ENCODE peak calls at places on chromosomes 4 and X, in four cellular contexts. S, R, Y and A are unnamed samples.

GRCh38 chr4:1047106-1047975 is 35.9 kb downstream of the FGFRL1 start:
- DNase-seq in Y (no peak), R (no peak), S (peak), A (no peak)

GRCh38 chrX:134528936-134529335 is 69.0 kb downstream of the HPRT1 start:
- DNase-seq in S (no peak), Y (no peak), R (no peak), A (no peak)

GRCh38 chrX:110267874-110268273 is 50.0 kb downstream of the AMMECR1 start:
- DNase-seq in Y (no peak), R (no peak), S (no peak), A (no peak)

GRCh38 chr4:23238848-23239247 is 546.1 kb downstream of the GBA3 start:
- DNase-seq in Y (no peak), R (no peak), S (no peak), A (no peak)

GRCh38 chrX:23764183-23764582 is 18.8 kb upstream of the SAT1 start:
- DNase-seq in Y (no peak), R (no peak), S (no peak), A (no peak)

GRCh38 chr4:121308328-121308663 is 72.5 kb downstream of the QRFPR start:
- DNase-seq in S (no peak), R (no peak), Y (no peak), A (no peak)

GRCh38 chr4:83212041-83212851 is 72.4 kb downstream of the COQ2 start:
- DNase-seq in Y (no peak), S (no peak), R (no peak), A (no peak)

GRCh38 chrX:151176351-151176750 is at the start of gene GPR50:
- DNase-seq in R (no peak), Y (no peak), S (no peak), A (no peak)

GRCh38 chr4:2141762-2142520 is 82.8 kb downstream of the NAT8L start:
- DNase-seq in S (no peak), Y (no peak), R (no peak), A (no peak)

GRCh38 chr4:99629962-99630554 is 27.6 kb downstream of the C4orf54 start:
- DNase-seq in R (no peak), Y (no peak), S (no peak), A (no peak)

GRCh38 chrX:86148024-86148511 is at the start of gene DACH2:
- DNase-seq in S (peak), Y (peak), R (peak), A (peak)

GRCh38 chr4:185738851-185739250 is 73.1 kb downstream of the SORBS2 start:
- DNase-seq in Y (no peak), R (no peak), S (no peak), A (no peak)

GRCh38 chrX:74924449-74925209 is 623 bp downstream of the NEXMIF start:
- DNase-seq in R (peak), S (peak), Y (peak), A (no peak)

GRCh38 chr4:15337258-15337657 is 90.6 kb upstream of the C1QTNF7 start:
- DNase-seq in S (no peak), Y (no peak), R (no peak), A (no peak)

GRCh38 chr4:77843628-77844027 is 19.0 kb upstream of the MRPL1 start:
- DNase-seq in R (no peak), Y (no peak), S (no peak), A (no peak)

GRCh38 chr4:100366213-100366612 is 151.6 kb downstream of the EMCN start:
- DNase-seq in R (no peak), S (no peak), Y (no peak), A (no peak)

GRCh38 chr4:80143305-80143679 is 54.0 kb upstream of the PRDM8 start:
- DNase-seq in Y (no peak), R (no peak), S (no peak), A (no peak)

GRCh38 chrX:28659269-28659668 is 72.0 kb downstream of the IL1RAPL1 start:
- DNase-seq in Y (no peak), R (no peak), S (no peak), A (no peak)

GRCh38 chrX:1487401-1487800 is 34.7 kb upstream of the ASMTL start:
- DNase-seq in S (peak), Y (no peak), R (no peak), A (no peak)

GRCh38 chr4:5409980-5410618 is 298.3 kb downstream of the EVC2 start:
- DNase-seq in R (no peak), S (no peak), Y (no peak), A (no peak)

GRCh38 chr4:48017108-48017527 is 546 bp downstream of the NIPAL1 start:
- DNase-seq in Y (peak), R (peak), S (peak), A (peak)

GRCh38 chr4:76003620-76004019 is 3.7 kb downstream of the CXCL9 start:
- DNase-seq in Y (no peak), R (no peak), S (no peak), A (no peak)

GRCh38 chr4:144171697-144172096 is 31.2 kb upstream of the GYPA start:
- DNase-seq in R (no peak), Y (no peak), S (no peak), A (no peak)

GRCh38 chrX:13761606-13762005 is 27.1 kb downstream of the OFD1 start:
- DNase-seq in Y (no peak), S (no peak), R (no peak), A (no peak)

GRCh38 chrX:152641996-152642395 is 4.3 kb downstream of the GABRQ start:
- DNase-seq in Y (no peak), R (no peak), S (no peak), A (no peak)

GRCh38 chr4:106369456-106370060 is 980 bp upstream of the GIMD1 start:
- DNase-seq in S (no peak), Y (no peak), R (peak), A (peak)

GRCh38 chrX:51332188-51332942 is at the start of gene NUDT10:
- DNase-seq in R (peak), S (peak), Y (peak), A (no peak)

GRCh38 chrX:47234583-47234982 is 1.8 kb downstream of the USP11 start:
- DNase-seq in S (no peak), Y (no peak), R (no peak), A (no peak)

GRCh38 chrX:46485897-46486296 is 59.3 kb downstream of the ZNF674 start:
- DNase-seq in Y (no peak), R (no peak), S (no peak), A (no peak)

GRCh38 chrX:26138043-26138442 is at the start of gene MAGEB18:
- DNase-seq in S (no peak), R (no peak), Y (no peak), A (no peak)

GRCh38 chr4:26220704-26221103 is 100.1 kb upstream of the RBPJ start:
- DNase-seq in S (no peak), Y (no peak), R (peak), A (no peak)

GRCh38 chr4:76310683-76311082 is 4.2 kb downstream of the STBD1 start:
- DNase-seq in Y (no peak), S (no peak), R (no peak), A (no peak)

GRCh38 chr4:38728651-38729141 is 54.1 kb downstream of the TLR10 start:
- DNase-seq in R (no peak), S (no peak), Y (no peak), A (no peak)

GRCh38 chr4:172514011-172514410 is 654.6 kb upstream of the GALNT7 start:
- DNase-seq in Y (no peak), S (no peak), R (no peak), A (no peak)

GRCh38 chrX:43970528-43970927 is 2.7 kb downstream of the NDP start:
- DNase-seq in S (no peak), R (no peak), Y (no peak), A (no peak)

GRCh38 chrX:2351321-2351720 is 149.5 kb downstream of the DHRSX start:
- DNase-seq in S (no peak), R (peak), Y (no peak), A (no peak)